ENCODE peak calls at places on chromosomes 7 and 10, in seven cellular contexts. C, M, P, T, J, B and H are unnamed samples.

GRCh38 chr10:49365675-49366415 is 30.0 kb downstream of the DRGX start:
- DNase-seq in C (no peak), B (peak; percentile 32), M (no peak), J (no peak), P (no peak), T (no peak), H (no peak)

GRCh38 chr7:32905175-32905662 is 13.7 kb upstream of the KBTBD2 start:
- DNase-seq in P (peak; percentile 74), B (peak; percentile 73), C (peak; percentile 49), M (peak; percentile 31), T (peak; percentile 42), J (peak; percentile 66), H (no peak)

GRCh38 chr10:43623351-43623750 is 17.1 kb downstream of the ZNF485 start:
- DNase-seq in P (no peak), C (no peak), J (peak; percentile 13), B (no peak), T (no peak), M (no peak), H (no peak)

GRCh38 chr10:8279598-8279997 is 225.1 kb downstream of the GATA3 start:
- DNase-seq in P (no peak), J (peak; percentile 8), B (no peak), C (no peak), T (no peak), M (no peak), H (no peak)

GRCh38 chr7:102455596-102455995 is 9.1 kb downstream of the ALKBH4 start:
- DNase-seq in B (no peak), P (no peak), M (no peak), T (no peak), J (no peak), C (no peak), H (no peak)

GRCh38 chr10:34612446-34612845 is 202.7 kb downstream of the PARD3 start:
- DNase-seq in B (no peak), T (no peak), J (no peak), C (no peak), M (no peak), P (no peak), H (no peak)

GRCh38 chr10:83218205-83218604 is 921.1 kb upstream of the GHITM start:
- DNase-seq in T (no peak), M (no peak), P (no peak), J (no peak), B (peak; percentile 33), C (no peak), H (no peak)

GRCh38 chr10:59991661-59992060 is 85.3 kb upstream of the CCDC6 start:
- DNase-seq in B (peak; percentile 42), M (no peak), C (no peak), P (no peak), J (no peak), T (peak; percentile 56), H (no peak)

GRCh38 chr10:42594246-42594650 is 44.1 kb downstream of the ZNF33B start:
- DNase-seq in T (no peak), C (no peak), P (no peak), B (no peak), J (peak; percentile 92), M (no peak), H (no peak)

GRCh38 chr7:153004341-153004740 is 244.8 kb downstream of the ACTR3B start:
- DNase-seq in M (no peak), J (no peak), B (no peak), T (no peak), C (no peak), P (no peak), H (no peak)

GRCh38 chr7:107201795-107202450 is 33.1 kb downstream of the HBP1 start:
- DNase-seq in T (peak; percentile 23), M (peak; percentile 50), B (peak; percentile 45), J (peak; percentile 18), C (peak; percentile 75), P (no peak), H (peak; percentile 80)

GRCh38 chr10:26697922-26698608 is 564 bp downstream of the PDSS1 start:
- DNase-seq in J (no peak), B (peak; percentile 10), P (no peak), T (no peak), C (no peak), M (no peak), H (no peak)

GRCh38 chr10:131230641-131231322 is 80.7 kb downstream of the TCERG1L start:
- DNase-seq in T (no peak), J (no peak), B (no peak), C (peak; percentile 2), M (no peak), P (no peak), H (no peak)

GRCh38 chr7:1049006-1049741 is 4.8 kb downstream of the GPR146 start:
- DNase-seq in P (no peak), M (no peak), T (no peak), J (no peak), C (peak; percentile 31), B (no peak), H (no peak)

GRCh38 chr7:25180946-25181345 is 47.3 kb downstream of the NPVF start:
- DNase-seq in J (no peak), C (no peak), T (no peak), P (no peak), M (no peak), B (peak; percentile 8), H (no peak)
- H3K27ac ChIP-seq in J (no peak overlapping the region), C (no peak overlapping the region), T (no peak overlapping the region), P (peak overlapping the region; percentile 85), M (no peak overlapping the region), B (no peak overlapping the region), H (no peak overlapping the region)

DNA sequence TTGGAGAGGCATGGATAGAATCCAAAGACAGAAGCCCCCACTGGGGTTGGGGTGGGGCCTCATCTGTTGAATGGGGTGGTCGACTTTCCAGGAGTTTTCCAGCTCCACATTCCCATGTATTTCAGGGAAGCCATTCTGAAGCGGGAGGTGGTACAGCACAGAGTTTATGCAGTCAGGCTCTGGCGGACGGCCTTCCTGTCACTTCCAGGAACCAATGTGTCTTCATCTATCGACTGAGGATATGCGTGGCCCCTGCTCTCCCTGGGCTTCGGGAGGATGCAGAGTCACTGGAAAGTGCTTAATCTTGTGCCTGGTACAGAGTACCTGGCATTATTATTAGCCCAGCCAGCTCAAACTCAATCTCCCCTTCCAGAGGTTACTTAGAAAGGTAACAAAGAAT is 26.3 kb downstream of the DOCK1 start:
- DNase-seq in T (no peak), P (no peak), J (no peak), M (no peak), B (no peak), C (no peak), H (no peak)
- H3K4me3 ChIP-seq in T (no peak overlapping the region), P (peak overlapping the region; percentile 46), J (no peak overlapping the region), M (peak overlapping the region; percentile 39), B (no peak overlapping the region), C (peak overlapping the region; percentile 46), H (no peak overlapping the region)

GRCh38 chr10:92690211-92691041 is 671 bp downstream of the HHEX start:
- DNase-seq in C (peak; percentile 64), B (peak; percentile 58), J (peak; percentile 69), M (peak; percentile 68), T (peak; percentile 21), P (peak; percentile 83), H (peak; percentile 67)

GRCh38 chr10:92688573-92688926 is 1.2 kb upstream of the HHEX start:
- DNase-seq in T (no peak), C (no peak), P (no peak), J (no peak), M (no peak), B (no peak), H (no peak)

GRCh38 chr10:92689663-92690210 is at the start of gene HHEX:
- DNase-seq in C (peak; percentile 71), M (peak; percentile 66), B (peak; percentile 79), T (peak; percentile 37), J (peak; percentile 76), P (peak; percentile 80), H (peak; percentile 83)

GRCh38 chr10:92691042-92691590 is 1.4 kb downstream of the HHEX start:
- DNase-seq in C (peak; percentile 60), P (no peak), J (no peak), M (peak; percentile 30), T (no peak), B (peak; percentile 58), H (peak; percentile 33)

DNA sequence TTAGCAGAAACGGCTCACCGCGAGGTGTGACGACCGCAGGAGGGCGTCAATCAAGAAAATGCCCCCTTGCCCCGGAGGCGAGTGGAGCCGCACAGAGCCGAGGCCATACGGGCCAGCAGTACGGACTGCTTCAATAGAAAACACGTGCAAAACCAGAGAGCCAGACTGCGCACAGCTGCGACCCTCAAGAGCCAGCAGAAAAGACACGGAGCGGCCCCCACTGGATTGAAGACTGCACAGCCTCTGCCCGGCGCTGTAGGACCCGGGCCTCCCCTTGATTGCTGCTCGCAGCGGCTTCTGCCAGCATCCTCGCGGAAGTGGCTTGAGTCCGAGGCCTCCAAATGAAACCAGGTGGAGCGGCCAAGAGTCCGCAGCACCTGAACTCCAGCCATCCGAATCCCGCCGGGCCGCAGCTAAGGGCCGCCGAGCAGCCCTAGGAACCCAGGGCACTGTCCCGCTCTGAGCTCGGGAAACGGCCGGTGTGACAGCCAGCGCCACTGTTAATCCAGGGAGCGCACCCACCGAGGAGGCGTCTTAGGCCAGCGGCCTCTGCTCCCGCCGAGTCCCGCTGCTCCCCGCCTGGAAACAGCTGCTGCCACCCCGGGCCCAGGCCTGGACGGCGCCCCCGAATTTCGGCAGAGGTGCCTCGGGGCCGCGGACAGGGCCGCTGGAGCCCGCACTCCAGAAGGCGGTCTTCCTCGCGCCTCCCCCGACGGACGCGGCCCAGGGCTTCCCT is 660 bp upstream of the HHEX start:
- DNase-seq in P (peak; percentile 69), J (peak; percentile 31), M (peak; percentile 33), B (peak; percentile 63), T (no peak), C (peak; percentile 43), H (peak; percentile 88)
- TF ChIP-seq CTCF in P (no peak), J (no peak), M (peak; percentile 5), B (no peak), T (no peak), C (no peak), H (no peak)

GRCh38 chr7:133783276-133783675 is 343.9 kb upstream of the LRGUK start:
- DNase-seq in C (no peak), J (peak; percentile 40), M (no peak), T (no peak), P (no peak), B (no peak), H (no peak)

GRCh38 chr7:133786401-133786937 is 340.7 kb upstream of the LRGUK start:
- DNase-seq in T (no peak), B (no peak), C (no peak), M (no peak), P (no peak), J (no peak), H (no peak)

GRCh38 chr7:133781481-133782090 is 345.6 kb upstream of the LRGUK start:
- DNase-seq in M (no peak), B (no peak), C (no peak), P (no peak), T (no peak), J (no peak), H (no peak)

GRCh38 chr7:133782470-133782869 is 344.7 kb upstream of the LRGUK start:
- DNase-seq in M (no peak), J (no peak), B (no peak), T (no peak), P (no peak), C (no peak), H (no peak)

DNA sequence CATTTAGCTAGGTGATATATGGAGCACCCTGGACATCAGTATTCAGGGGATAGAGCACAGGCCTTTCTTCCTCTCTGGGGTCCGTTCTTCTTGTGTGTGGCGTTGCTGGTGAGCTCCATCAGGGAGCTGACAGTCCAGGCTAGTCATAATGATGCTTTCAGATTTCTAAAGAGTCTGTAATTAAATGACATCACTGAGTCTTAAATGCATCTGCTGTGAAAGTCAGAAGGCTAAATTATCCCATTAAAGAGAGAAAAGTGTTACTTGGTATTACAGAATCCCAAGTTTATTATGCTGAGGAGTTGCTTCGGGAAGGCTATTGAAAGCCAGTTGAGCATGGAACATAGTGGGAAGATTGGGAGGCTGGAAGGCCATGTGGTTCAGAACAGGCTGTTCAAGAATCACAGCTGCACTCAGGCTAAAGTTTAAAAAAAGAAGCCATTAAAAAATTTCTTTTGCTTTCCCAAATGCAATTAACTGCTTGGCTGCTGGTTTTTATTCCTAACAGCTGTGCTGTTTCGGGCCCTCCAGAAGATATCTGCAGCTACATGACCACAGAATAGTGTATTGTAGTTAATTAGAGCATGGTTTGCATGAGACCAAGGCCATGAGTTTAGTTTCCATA is 342.6 kb upstream of the LRGUK start:
- DNase-seq in T (no peak), M (no peak), P (no peak), J (no peak), C (no peak), B (no peak), H (no peak)
- H3K27ac ChIP-seq in T (no peak overlapping the region), M (no peak overlapping the region), P (no peak overlapping the region), J (no peak overlapping the region), C (no peak overlapping the region), B (no peak overlapping the region), H (no peak overlapping the region)